ENCODE peak calls at places on chromosome 13, in four cellular contexts. K, Z, F and J are unnamed samples.
A peak's percentile ranks its signal among the peaks of the same experiment; 100 is the strongest.

GRCh38 chr13:44259045-44260042 is 114.3 kb upstream of the SERP2 start:
- ATAC-seq in K (no peak), Z (peak; percentile 96), F (peak; percentile 90), J (peak; percentile 88)

GRCh38 chr13:110876592-110876991 is 38.3 kb downstream of the ANKRD10 start:
- ATAC-seq in K (peak; percentile 71), Z (no peak), F (no peak), J (no peak)

GRCh38 chr13:41802033-41802683 is 158.8 kb downstream of the VWA8 start:
- ATAC-seq in K (peak; percentile 92), Z (no peak), F (no peak), J (no peak)

GRCh38 chr13:45073809-45074208 is 46.5 kb upstream of the GTF2F2 start:
- ATAC-seq in K (peak; percentile 55), Z (no peak), F (no peak), J (no peak)

GRCh38 chr13:28718186-28718537 is 608 bp downstream of the SLC46A3 start:
- ATAC-seq in K (no peak), Z (no peak), F (peak; percentile 37), J (no peak)

GRCh38 chr13:100438059-100438788 is 150.4 kb downstream of the GGACT start:
- ATAC-seq in K (peak; percentile 29), Z (no peak), F (no peak), J (no peak)

GRCh38 chr13:33446821-33447481 is 161.4 kb upstream of the STARD13 start:
- ATAC-seq in K (no peak), Z (no peak), F (peak; percentile 85), J (no peak)

GRCh38 chr13:24052547-24052981 is 108.0 kb upstream of the SPATA13 start:
- ATAC-seq in K (no peak), Z (no peak), F (peak; percentile 28), J (no peak)

GRCh38 chr13:43030548-43030947 is 7.2 kb downstream of the DNAJC15 start:
- ATAC-seq in K (no peak), Z (peak; percentile 87), F (no peak), J (peak; percentile 45)

GRCh38 chr13:109700176-109700575 is 86.2 kb downstream of the IRS2 start:
- ATAC-seq in K (peak; percentile 84), Z (no peak), F (peak; percentile 33), J (no peak)

GRCh38 chr13:113443991-113444390 is 9.3 kb downstream of the ADPRHL1 start:
- ATAC-seq in K (no peak), Z (no peak), F (no peak), J (no peak)

GRCh38 chr13:113404366-113404722 is 40.4 kb upstream of the GRTP1 start:
- ATAC-seq in K (no peak), Z (no peak), F (no peak), J (no peak)

GRCh38 chr13:48707405-48707804 is 53.7 kb downstream of the CYSLTR2 start:
- ATAC-seq in K (no peak), Z (no peak), F (no peak), J (no peak)

GRCh38 chr13:71699342-71699741 is 167.7 kb downstream of the DACH1 start:
- ATAC-seq in K (no peak), Z (no peak), F (no peak), J (no peak)